ENCODE peak calls at places on chromosomes 16 and 17, in four cellular contexts. X is NCI-H1930, P is sciatic nerve, K is BJ. O is an unnamed sample.

GRCh38 chr17:1907818-1908698 is 78.3 kb downstream of the RPA1 start:
- DNase-seq in K (no peak), X (no peak), P (no peak), O (peak)

GRCh38 chr16:20191566-20191965 is 117.9 kb upstream of the GPR139 start:
- DNase-seq in K (no peak), X (no peak), P (no peak), O (no peak)

GRCh38 chr16:72357860-72358259 is 185.9 kb upstream of the PMFBP1 start:
- DNase-seq in X (no peak), K (no peak), P (no peak), O (no peak)

GRCh38 chr17:29613371-29613837 is 9.3 kb downstream of the CORO6 start:
- DNase-seq in P (peak), X (no peak), K (no peak), O (peak)

GRCh38 chr17:37239690-37240344 is 136.0 kb upstream of the C17orf78 start:
- DNase-seq in K (no peak), P (no peak), X (no peak), O (peak)

GRCh38 chr17:45104907-45105624 is 27.2 kb downstream of the PLCD3 start:
- DNase-seq in X (no peak), P (no peak), K (no peak), O (no peak)

GRCh38 chr16:30910427-30911029 is 12.8 kb upstream of the FBXL19 start:
- DNase-seq in P (no peak), K (no peak), X (no peak), O (no peak)

GRCh38 chr16:55476625-55477533 is 2.1 kb upstream of the MMP2 start:
- DNase-seq in P (peak), K (no peak), X (no peak), O (no peak)

O was measured in germinal center.